ENCODE peak calls at places on chromosome 17, in nine cellular contexts. I, E, W, O, V, P, Z, Q and H are unnamed samples.

GRCh38 chr17:34261568-34261967 is 6.5 kb downstream of the CCL2 start:
- DNase-seq in E (no peak), I (no peak), O (no peak), P (no peak), V (no peak), Q (no peak), Z (no peak), W (no peak), H (no peak)

GRCh38 chr17:43552229-43552837 is 6.2 kb upstream of the ETV4 start:
- DNase-seq in I (no peak), W (no peak), P (no peak), Q (no peak), E (peak), V (no peak), O (no peak), Z (no peak), H (no peak)

GRCh38 chr17:2186937-2187336 is 116.6 kb downstream of the SMG6 start:
- DNase-seq in Z (no peak), E (no peak), O (no peak), V (no peak), I (no peak), Q (no peak), W (no peak), P (no peak), H (no peak)

GRCh38 chr17:78798695-78799559 is 16.9 kb upstream of the CYTH1 start:
- DNase-seq in O (no peak), V (no peak), Q (peak), W (peak), Z (no peak), I (no peak), P (peak), E (no peak), H (no peak)

GRCh38 chr17:64773836-64774761 is 112.0 kb upstream of the SMURF2 start:
- DNase-seq in Z (no peak), P (peak), V (peak), E (peak), I (no peak), W (peak), O (peak), Q (peak), H (no peak)

GRCh38 chr17:71023631-71024030 is 854.3 kb downstream of the KCNJ2 start:
- DNase-seq in E (no peak), P (no peak), Z (no peak), O (no peak), W (peak), Q (no peak), V (no peak), I (no peak), H (peak)

GRCh38 chr17:27871407-27871806 is 21.8 kb downstream of the LYRM9 start:
- DNase-seq in V (no peak), E (peak), P (no peak), I (no peak), W (no peak), Q (no peak), O (no peak), Z (no peak), H (no peak)

GRCh38 chr17:80198144-80198661 is 21.9 kb downstream of the SGSH start:
- DNase-seq in W (no peak), P (no peak), I (no peak), Z (no peak), O (peak), V (no peak), Q (no peak), E (no peak), H (no peak)

GRCh38 chr17:50281739-50282401 is 7.6 kb downstream of the TMEM92 start:
- DNase-seq in E (no peak), Z (no peak), O (no peak), Q (no peak), P (no peak), W (no peak), I (no peak), V (no peak), H (no peak)

GRCh38 chr17:66834426-66834918 is 445 bp upstream of the CACNG5 start:
- DNase-seq in Q (no peak), V (no peak), P (no peak), Z (no peak), E (no peak), O (no peak), W (no peak), I (no peak), H (no peak)

GRCh38 chr17:17351901-17352781 is 49.0 kb downstream of the NT5M start:
- DNase-seq in Q (no peak), P (no peak), W (peak), Z (no peak), O (peak), I (no peak), E (no peak), V (no peak), H (no peak)

GRCh38 chr17:75064040-75064439 is 17.0 kb downstream of the KCTD2 start:
- DNase-seq in V (no peak), Q (no peak), W (no peak), Z (no peak), I (no peak), E (no peak), O (no peak), P (no peak), H (no peak)

GRCh38 chr17:75063626-75064025 is 16.6 kb downstream of the KCTD2 start:
- DNase-seq in V (no peak), E (no peak), P (no peak), O (no peak), Q (no peak), Z (no peak), W (no peak), I (no peak), H (no peak)

GRCh38 chr17:75065562-75066151 is 18.6 kb downstream of the KCTD2 start:
- DNase-seq in E (no peak), I (no peak), Q (no peak), O (no peak), W (peak), P (no peak), Z (no peak), V (no peak), H (no peak)

GRCh38 chr17:75064460-75064859 is 17.4 kb downstream of the KCTD2 start:
- DNase-seq in W (no peak), E (no peak), Q (no peak), I (no peak), O (no peak), Z (no peak), V (no peak), P (no peak), H (no peak)

GRCh38 chr17:75064867-75065561 is 18.0 kb downstream of the KCTD2 start:
- DNase-seq in O (no peak), W (no peak), V (no peak), Z (no peak), P (no peak), E (no peak), I (no peak), Q (no peak), H (no peak)
- TF ChIP-seq CTCF in O (no peak), W (no peak), V (no peak), Z (no peak), P (no peak), E (no peak), I (no peak), Q (no peak), H (no peak)

GRCh38 chr17:61128671-61129115 is 270.9 kb upstream of the TBX2 start:
- DNase-seq in Z (no peak), O (peak), Q (no peak), P (no peak), I (no peak), E (no peak), V (peak), W (no peak), H (no peak)
- H3K4me3 ChIP-seq in Z (peak), O (no peak), Q (no peak), P (no peak), I (no peak), E (no peak), V (no peak), W (no peak), H (no peak)

GRCh38 chr17:19672009-19672837 is 23.7 kb downstream of the ALDH3A2 start:
- DNase-seq in I (no peak), Z (no peak), P (no peak), V (no peak), O (peak), E (peak), Q (no peak), W (peak), H (no peak)
- TF ChIP-seq CTCF in I (peak), Z (no peak), P (no peak), V (peak), O (peak), E (no peak), Q (peak), W (peak), H (peak)

DNA sequence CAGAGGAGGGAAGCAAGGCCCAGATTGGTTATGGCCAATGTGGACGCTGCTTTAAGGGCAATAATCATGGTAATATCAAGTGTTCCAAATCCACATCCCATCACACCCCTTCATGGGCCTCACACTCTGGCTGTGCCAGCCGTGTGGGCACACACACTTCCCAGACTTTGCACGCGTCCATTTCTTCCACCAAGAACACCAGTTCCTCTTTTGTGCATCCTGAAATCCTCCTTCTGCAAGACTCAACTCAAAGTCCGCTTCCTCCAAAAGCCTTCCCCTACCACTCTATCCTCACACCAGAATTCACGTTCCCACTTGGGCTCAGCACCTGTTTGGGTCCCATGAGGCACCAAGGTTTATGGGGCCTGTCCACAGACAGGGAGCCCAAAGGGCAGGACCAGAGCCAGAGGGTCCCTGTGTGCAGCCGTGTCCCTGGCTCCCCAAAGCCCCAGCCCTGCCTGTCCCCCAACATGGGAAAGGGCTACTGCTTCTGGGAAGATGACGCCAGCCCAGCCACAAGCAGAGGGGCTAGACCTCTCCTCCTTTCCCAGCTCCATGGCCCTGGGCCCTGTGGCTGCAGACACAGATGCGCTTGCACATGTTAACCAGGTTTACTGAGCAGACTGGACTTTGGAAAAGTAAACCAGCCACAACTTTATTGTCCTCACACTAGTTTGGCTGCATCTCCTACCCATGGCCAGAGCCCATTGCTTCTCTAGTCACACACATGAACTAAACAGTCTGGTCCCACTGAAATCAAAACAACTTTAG is 20.3 kb downstream of the SPNS3 start:
- DNase-seq in Q (no peak), V (no peak), O (no peak), Z (no peak), E (peak), W (no peak), P (no peak), I (no peak), H (no peak)
- H3K4me3 ChIP-seq in Q (no peak), V (no peak), O (no peak), Z (no peak), E (no peak), W (no peak), P (no peak), I (no peak), H (no peak)

DNA sequence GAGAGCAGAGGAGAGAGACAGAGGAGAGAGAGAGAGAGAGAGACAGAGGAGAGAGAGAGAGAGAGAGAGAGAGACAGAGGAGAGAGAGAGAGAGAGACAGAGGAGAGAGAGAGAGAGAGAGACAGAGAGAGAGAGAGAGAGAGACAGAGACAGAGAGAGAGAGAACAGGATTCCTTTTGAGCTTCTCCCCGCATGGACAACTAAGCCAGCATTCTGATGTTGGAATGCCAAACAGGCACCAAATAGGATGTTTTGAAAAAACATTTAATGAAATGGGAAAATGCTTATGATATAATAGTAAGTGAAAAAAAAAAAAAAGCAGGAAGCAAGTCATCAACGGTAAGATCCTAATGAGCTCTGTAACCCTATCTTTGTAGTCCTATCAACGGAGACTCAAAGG is 60.7 kb downstream of the ARSG start:
- DNase-seq in I (no peak), E (no peak), W (peak), P (no peak), Z (no peak), V (no peak), Q (no peak), O (no peak), H (no peak)
- TF ChIP-seq CTCF in I (no peak), E (no peak), W (no peak), P (no peak), Z (no peak), V (no peak), Q (no peak), O (no peak), H (no peak)

DNA sequence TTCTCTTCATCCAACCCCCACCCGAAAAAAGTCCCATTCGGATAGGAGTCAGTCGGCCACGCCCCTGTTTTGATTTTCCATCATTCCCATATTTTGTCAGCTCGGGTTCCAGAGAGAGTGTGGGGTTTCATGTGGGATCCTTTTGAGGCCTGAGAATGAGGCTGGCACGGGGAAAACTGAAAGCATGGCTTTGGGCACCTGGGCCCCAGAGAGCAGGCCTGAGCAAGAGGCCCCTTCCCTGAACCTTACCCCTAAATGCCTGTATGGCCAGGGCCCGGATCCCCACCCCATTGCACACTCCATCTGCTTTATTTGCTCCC is 4.6 kb upstream of the HOXB4 start:
- DNase-seq in E (no peak), O (no peak), W (no peak), I (no peak), V (no peak), Q (no peak), P (no peak), Z (no peak), H (no peak)
- H3K4me3 ChIP-seq in E (peak), O (no peak), W (peak), I (no peak), V (no peak), Q (no peak), P (no peak), Z (peak), H (peak)

GRCh38 chr17:8857919-8858318 is 9.6 kb downstream of the PIK3R6 start:
- DNase-seq in O (peak), Z (no peak), W (peak), V (peak), P (peak), I (no peak), E (no peak), Q (no peak), H (peak)
- TF ChIP-seq CTCF in O (no peak), Z (no peak), W (no peak), V (no peak), P (no peak), I (no peak), E (no peak), Q (no peak), H (no peak)

GRCh38 chr17:8314797-8315739 is 5.0 kb downstream of the ARHGEF15 start:
- DNase-seq in P (no peak), Q (no peak), Z (no peak), O (no peak), I (no peak), E (no peak), V (no peak), W (no peak), H (no peak)

GRCh38 chr17:8311131-8311790 is 1.2 kb downstream of the ARHGEF15 start:
- DNase-seq in Q (no peak), V (no peak), W (no peak), I (no peak), P (no peak), E (no peak), Z (no peak), O (no peak), H (no peak)

GRCh38 chr17:8310601-8311123 is 621 bp downstream of the ARHGEF15 start:
- DNase-seq in V (no peak), Q (no peak), O (no peak), I (no peak), Z (no peak), E (no peak), P (no peak), W (no peak), H (no peak)

GRCh38 chr17:8312251-8312650 is 2.2 kb downstream of the ARHGEF15 start:
- DNase-seq in W (no peak), O (no peak), Q (no peak), P (no peak), I (no peak), V (no peak), Z (no peak), E (no peak), H (no peak)

GRCh38 chr17:8312726-8313600 is 2.9 kb downstream of the ARHGEF15 start:
- DNase-seq in E (no peak), O (no peak), I (no peak), Q (no peak), Z (no peak), V (no peak), P (no peak), W (no peak), H (no peak)
- H3K4me3 ChIP-seq in E (no peak), O (no peak), I (no peak), Q (no peak), Z (no peak), V (no peak), P (no peak), W (no peak), H (no peak)